ENCODE peak calls at places on chromosome 6, in five cellular contexts. T is fibroblast of lung, B is colonic mucosa, M is cardiac fibroblast, I is lower lobe of right lung. V is an unnamed sample.

GRCh38 chr6:36752886-36753506 is 55.4 kb downstream of the RAB44 start:
- DNase-seq in I (no peak), T (no peak), B (peak; percentile 67), M (no peak), V (no peak)

GRCh38 chr6:140073456-140073855 is 699.0 kb upstream of the CITED2 start:
- DNase-seq in T (no peak), I (no peak), B (no peak), M (peak; percentile 92), V (no peak)

GRCh38 chr6:47135772-47136171 is 93.6 kb upstream of the ADGRF1 start:
- DNase-seq in B (no peak), I (no peak), M (peak; percentile 92), T (peak; percentile 96), V (no peak)

GRCh38 chr6:167789358-167789757 is 37.4 kb upstream of the AFDN start:
- DNase-seq in B (no peak), T (no peak), M (no peak), I (no peak), V (peak; percentile 63)

GRCh38 chr6:56906752-56907151 is 48.2 kb upstream of the BEND6 start:
- DNase-seq in T (peak; percentile 74), B (no peak), M (peak; percentile 39), I (no peak), V (no peak)

GRCh38 chr6:107957165-107957908 is 671 bp downstream of the SEC63 start:
- DNase-seq in B (peak; percentile 66), M (peak; percentile 82), T (peak; percentile 78), I (peak; percentile 68), V (peak; percentile 86)

GRCh38 chr6:37920667-37921066 is 101.1 kb downstream of the ZFAND3 start:
- DNase-seq in T (no peak), B (no peak), I (no peak), M (no peak), V (no peak)

GRCh38 chr6:135901776-135902524 is 50.4 kb downstream of the PDE7B start:
- DNase-seq in M (peak; percentile 95), I (no peak), T (peak; percentile 93), B (no peak), V (no peak)

GRCh38 chr6:41634657-41635056 is 3.6 kb upstream of the MDFI start:
- DNase-seq in T (peak; percentile 78), M (no peak), I (peak; percentile 27), B (no peak), V (no peak)

GRCh38 chr6:19879663-19880062 is 42.5 kb downstream of the ID4 start:
- DNase-seq in M (no peak), T (no peak), I (no peak), B (no peak), V (no peak)

GRCh38 chr6:101543796-101544195 is 150.3 kb downstream of the GRIK2 start:
- DNase-seq in B (no peak), M (no peak), T (no peak), I (no peak), V (no peak)

GRCh38 chr6:109373333-109373732 is 8.9 kb downstream of the CD164 start:
- DNase-seq in I (no peak), T (no peak), M (no peak), B (no peak), V (no peak)

GRCh38 chr6:37668251-37668650 is 29.4 kb downstream of the MDGA1 start:
- DNase-seq in M (peak; percentile 38), B (no peak), I (no peak), T (no peak), V (no peak)

GRCh38 chr6:162620067-162620466 is 107.5 kb downstream of the PRKN start:
- DNase-seq in I (no peak), T (no peak), M (no peak), B (no peak), V (no peak)

GRCh38 chr6:155079985-155080452 is 84.9 kb downstream of the TIAM2 start:
- DNase-seq in I (no peak), M (no peak), B (no peak), T (peak; percentile 65), V (no peak)

GRCh38 chr6:22821664-22822320 is 252.4 kb downstream of the HDGFL1 start:
- DNase-seq in B (no peak), T (peak; percentile 58), M (peak; percentile 85), I (no peak), V (no peak)

GRCh38 chr6:29011276-29011734 is 6.2 kb upstream of the ZNF311 start:
- DNase-seq in B (no peak), T (peak; percentile 69), I (no peak), M (peak; percentile 75), V (no peak)

GRCh38 chr6:33297406-33297955 is 1.3 kb downstream of the RGL2 start:
- DNase-seq in T (no peak), M (no peak), I (peak; percentile 80), B (peak; percentile 75), V (no peak)

GRCh38 chr6:53306819-53307347 is 41.9 kb downstream of the ELOVL5 start:
- DNase-seq in M (peak; percentile 62), B (no peak), T (peak; percentile 81), I (no peak), V (no peak)

GRCh38 chr6:169931223-169931760 is 179.9 kb downstream of the ERMARD start:
- DNase-seq in B (no peak), T (no peak), M (no peak), I (no peak), V (no peak)

GRCh38 chr6:110566346-110567125 is 90.1 kb upstream of the SLC22A16 start:
- DNase-seq in B (peak; percentile 76), T (peak; percentile 45), I (no peak), M (no peak), V (no peak)

GRCh38 chr6:130967502-130968469 is 95.3 kb downstream of the EPB41L2 start:
- DNase-seq in B (no peak), T (peak; percentile 48), M (peak; percentile 76), I (no peak), V (no peak)

GRCh38 chr6:154721460-154721859 is 11.8 kb upstream of the SCAF8 start:
- DNase-seq in T (peak; percentile 96), B (no peak), I (no peak), M (peak; percentile 39), V (no peak)

GRCh38 chr6:347232-347631 is 44.3 kb upstream of the IRF4 start:
- DNase-seq in T (no peak), B (no peak), M (no peak), I (no peak), V (no peak)

GRCh38 chr6:25006565-25007001 is 70.8 kb upstream of the RIPOR2 start:
- DNase-seq in I (peak; percentile 87), T (peak; percentile 34), B (peak; percentile 32), M (peak; percentile 85), V (no peak)

GRCh38 chr6:56671651-56672461 is 29.2 kb upstream of the DST start:
- DNase-seq in M (no peak), I (no peak), T (no peak), B (peak; percentile 56), V (no peak)

GRCh38 chr6:33668914-33669313 is 42.6 kb downstream of the UQCC2 start:
- DNase-seq in T (no peak), I (peak; percentile 81), B (peak; percentile 73), M (no peak), V (no peak)

GRCh38 chr6:121354764-121355163 is 20.5 kb upstream of the TBC1D32 start:
- DNase-seq in B (no peak), M (peak; percentile 12), T (no peak), I (no peak), V (no peak)
- TF ChIP-seq CTCF in B (no peak), M (peak; percentile 34), T (peak; percentile 52), I (peak; percentile 18), V (peak; percentile 42)

DNA sequence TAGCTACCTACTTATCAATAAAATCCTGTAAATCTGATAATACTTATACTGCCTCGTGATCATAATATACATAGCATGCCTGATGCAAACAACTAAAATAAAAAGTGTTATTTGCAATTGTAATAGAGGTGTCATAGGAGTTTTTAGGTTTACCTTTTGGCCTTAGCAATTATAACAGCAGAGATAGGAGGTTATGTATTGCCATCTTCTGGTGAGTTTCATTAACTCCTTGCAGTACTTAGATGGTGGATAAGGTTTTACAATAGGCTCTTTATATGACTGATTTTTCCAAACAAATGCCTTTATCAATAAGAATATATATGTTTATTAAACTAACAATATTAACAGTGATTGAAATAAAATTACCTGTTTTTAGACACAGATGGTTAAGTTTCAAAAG is 27.8 kb upstream of the MYCT1 start:
- DNase-seq in B (no peak), M (peak; percentile 71), T (peak; percentile 30), I (no peak), V (no peak)
- TF ChIP-seq CTCF in B (no peak), M (peak; percentile 48), T (peak; percentile 30), I (peak; percentile 28), V (peak; percentile 59)

GRCh38 chr6:159105716-159106115 is 60.9 kb upstream of the TAGAP start:
- DNase-seq in T (no peak), I (no peak), M (no peak), B (no peak), V (peak; percentile 11)

GRCh38 chr6:159102373-159103160 is 57.8 kb upstream of the TAGAP start:
- DNase-seq in B (peak; percentile 5), M (no peak), T (no peak), I (no peak), V (peak; percentile 38)

GRCh38 chr6:159103396-159104162 is 58.8 kb upstream of the TAGAP start:
- DNase-seq in I (no peak), B (peak; percentile 14), M (no peak), T (no peak), V (peak; percentile 79)

GRCh38 chr6:159104931-159105330 is 60.1 kb upstream of the TAGAP start:
- DNase-seq in T (no peak), B (peak; percentile 14), M (no peak), I (no peak), V (peak; percentile 72)

DNA sequence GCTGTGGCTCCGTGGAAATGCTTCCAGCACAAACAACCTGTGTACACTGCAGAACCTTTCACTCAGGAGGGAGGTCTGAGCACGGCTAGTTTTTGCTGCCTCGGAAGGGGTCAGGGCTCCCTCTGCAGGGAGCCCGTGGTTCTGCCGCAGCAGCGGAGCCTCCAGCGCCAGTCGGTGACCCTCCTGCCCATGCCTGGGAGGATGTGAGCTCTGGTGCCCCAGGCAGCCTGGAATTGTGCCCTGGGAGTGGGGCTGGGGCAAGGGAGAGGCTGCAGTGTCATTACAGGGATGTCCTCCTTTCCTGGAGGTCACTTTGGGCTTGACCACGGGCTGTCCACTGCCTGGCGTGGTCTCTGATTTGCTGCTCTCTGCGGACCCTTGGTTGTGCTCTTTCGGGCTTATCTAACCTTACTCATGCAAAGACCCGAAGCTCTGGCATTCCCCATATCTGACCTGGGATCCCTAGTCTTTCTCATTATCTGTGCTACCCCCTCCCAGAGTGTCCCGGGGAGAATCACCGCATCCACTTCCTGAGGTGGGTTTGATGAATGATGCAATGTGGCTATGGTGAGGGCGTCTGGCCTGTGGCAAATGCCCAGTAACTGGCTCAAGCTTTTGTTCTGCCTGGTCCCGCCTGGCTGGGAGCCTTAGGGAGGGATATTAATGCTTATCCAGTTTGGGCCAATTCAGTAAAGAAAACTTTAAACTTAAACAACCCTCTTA is 59.5 kb upstream of the TAGAP start:
- DNase-seq in T (peak; percentile 20), B (peak; percentile 58), I (peak; percentile 81), M (peak; percentile 58), V (peak; percentile 77)
- TF ChIP-seq CTCF in T (peak; percentile 97), B (peak; percentile 83), I (peak; percentile 90), M (peak; percentile 96), V (peak; percentile 78)

GRCh38 chr6:31767096-31767645 is 4.7 kb downstream of the SAPCD1 start:
- DNase-seq in I (no peak), T (no peak), B (no peak), M (no peak), V (no peak)

GRCh38 chr6:31770860-31771259 is 6.3 kb downstream of the VWA7 start:
- DNase-seq in B (no peak), T (no peak), I (no peak), M (no peak), V (no peak)

GRCh38 chr6:31768717-31769257 is 6.3 kb downstream of the SAPCD1 start:
- DNase-seq in I (no peak), B (no peak), T (no peak), M (no peak), V (no peak)

GRCh38 chr6:31771992-31772358 is 5.2 kb downstream of the VWA7 start:
- DNase-seq in I (no peak), T (peak; percentile 61), B (no peak), M (peak; percentile 38), V (no peak)

GRCh38 chr6:31769684-31770371 is 7.3 kb downstream of the VWA7 start:
- DNase-seq in M (peak; percentile 70), B (peak; percentile 93), T (no peak), I (peak; percentile 88), V (no peak)
- TF ChIP-seq CTCF in M (peak; percentile 89), B (peak; percentile 93), T (peak; percentile 71), I (peak; percentile 90), V (peak; percentile 66)